ENCODE peak calls at places on chromosomes 6 and 20, in six cellular contexts. P is substantia nigra, R is G401, O is SHP77, M is M059J, W is Right ventricle myocardium superior. K is an unnamed sample.
A peak's percentile ranks its signal among the peaks of the same experiment; 100 is the strongest.

GRCh38 chr6:80151641-80152040 is 45.2 kb downstream of the BCKDHB start:
- DNase-seq in P (no peak), R (peak; percentile 36), O (peak; percentile 64), M (no peak), W (no peak), K (no peak)

GRCh38 chr6:3428700-3429099 is 28.1 kb downstream of the SLC22A23 start:
- DNase-seq in P (no peak), R (no peak), O (no peak), M (no peak), W (no peak), K (no peak)

GRCh38 chr20:31749223-31749622 is 10.1 kb downstream of the TPX2 start:
- DNase-seq in P (no peak), R (no peak), O (no peak), M (no peak), W (no peak), K (no peak)

GRCh38 chr20:63313349-63314014 is 20.5 kb downstream of the COL20A1 start:
- DNase-seq in P (no peak), R (no peak), O (no peak), M (no peak), W (peak; percentile 23), K (no peak)

GRCh38 chr6:160141001-160141726 is 19.5 kb downstream of the SLC22A1 start:
- DNase-seq in P (no peak), R (no peak), O (no peak), M (peak; percentile 76), W (no peak), K (no peak)

GRCh38 chr6:124676033-124676432 is 286.2 kb upstream of the RNF217 start:
- DNase-seq in P (no peak), R (no peak), O (no peak), M (peak; percentile 64), W (no peak), K (no peak)

GRCh38 chr6:160285541-160286105 is 27.0 kb upstream of the SLC22A2 start:
- DNase-seq in P (no peak), R (no peak), O (no peak), M (no peak), W (no peak), K (no peak)

GRCh38 chr6:56840467-56841371 is 114.2 kb upstream of the BEND6 start:
- DNase-seq in P (no peak), R (no peak), O (peak; percentile 9), M (peak; percentile 88), W (no peak), K (no peak)

GRCh38 chr20:3998998-3999397 is 16.4 kb downstream of the RNF24 start:
- DNase-seq in P (no peak), R (no peak), O (no peak), M (no peak), W (no peak), K (no peak)

GRCh38 chr6:6925391-6926164 is 182.2 kb upstream of the RREB1 start:
- DNase-seq in P (no peak), R (no peak), O (no peak), M (no peak), W (no peak), K (no peak)

GRCh38 chr6:29576056-29576455 is 8.9 kb upstream of the OR2H2 start:
- DNase-seq in P (no peak), R (no peak), O (no peak), M (no peak), W (no peak), K (no peak)

GRCh38 chr6:11854418-11855165 is 76.0 kb upstream of the ADTRP start:
- DNase-seq in P (no peak), R (no peak), O (no peak), M (peak; percentile 89), W (no peak), K (no peak)